ENCODE peak calls at places on chromosomes 2 and 18, in ten cellular contexts. G is ELR; P is left lobe of liver; E is NCI-H524; Q is stimulated activated CD4-positive, alpha-beta T cell treated with anti-CD3 and anti-CD28 coated beads, Interleukin-2, amount 100 ng/mL, for 24 hours; R is GM18507; O is WTC11; I is SW 1271; D is GM12864; Y is mesenchymal stem cell. T is an unnamed sample.

GRCh38 chr2:237920673-237921072 is 46.1 kb upstream of the UBE2F start:
- DNase-seq in G (peak), P (no peak), E (no peak), Q (no peak), R (no peak), O (no peak), I (no peak), D (no peak), Y (no peak), T (no peak)

GRCh38 chr2:47049502-47049901 is 105.6 kb downstream of the STPG4 start:
- DNase-seq in G (no peak), P (no peak), E (no peak), Q (no peak), R (no peak), O (no peak), I (no peak), D (no peak), Y (no peak), T (no peak)

GRCh38 chr2:173815778-173816177 is 149.4 kb downstream of the SP3 start:
- DNase-seq in G (no peak), P (no peak), E (no peak), Q (no peak), R (no peak), O (no peak), I (no peak), D (no peak), Y (no peak), T (no peak)

GRCh38 chr18:68972176-68972575 is 174.3 kb downstream of the CCDC102B start:
- DNase-seq in G (no peak), P (no peak), E (no peak), Q (no peak), R (no peak), O (no peak), I (no peak), D (no peak), Y (peak), T (no peak)

GRCh38 chr2:98769784-98770183 is 38.9 kb upstream of the MGAT4A start:
- DNase-seq in G (no peak), P (no peak), E (peak), Q (no peak), R (no peak), O (no peak), I (no peak), D (no peak), Y (no peak), T (no peak)

GRCh38 chr2:219689676-219690628 is 62.5 kb downstream of the SLC4A3 start:
- DNase-seq in G (peak), P (no peak), E (peak), Q (peak), R (peak), O (peak), I (peak), D (peak), Y (peak), T (no peak)

GRCh38 chr2:33877348-33878016 is 278.4 kb upstream of the FAM98A start:
- DNase-seq in G (no peak), P (no peak), E (no peak), Q (no peak), R (no peak), O (no peak), I (no peak), D (no peak), Y (no peak), T (no peak)

GRCh38 chr18:62768172-62768943 is 53.0 kb downstream of the PHLPP1 start:
- DNase-seq in G (no peak), P (no peak), E (no peak), Q (no peak), R (no peak), O (no peak), I (no peak), D (no peak), Y (no peak), T (no peak)

GRCh38 chr18:63409301-63409700 is 13.0 kb downstream of the VPS4B start:
- DNase-seq in G (peak), P (no peak), E (no peak), Q (no peak), R (no peak), O (no peak), I (peak), D (no peak), Y (peak), T (no peak)

GRCh38 chr2:81283081-81283480 is 978.5 kb upstream of the LRRTM1 start:
- DNase-seq in G (peak), P (no peak), E (no peak), Q (no peak), R (no peak), O (no peak), I (peak), D (no peak), Y (peak), T (no peak)

GRCh38 chr18:79393181-79393598 is 2.5 kb upstream of the NFATC1 start:
- DNase-seq in G (peak), P (no peak), E (no peak), Q (no peak), R (no peak), O (no peak), I (no peak), D (no peak), Y (peak), T (no peak)

GRCh38 chr18:76662621-76663020 is 159.7 kb upstream of the ZNF236 start:
- DNase-seq in G (no peak), P (no peak), E (no peak), Q (no peak), R (no peak), O (no peak), I (no peak), D (no peak), Y (no peak), T (no peak)

GRCh38 chr2:226247289-226248275 is 552.0 kb downstream of the IRS1 start:
- DNase-seq in G (peak), P (no peak), E (no peak), Q (no peak), R (no peak), O (no peak), I (peak), D (no peak), Y (peak), T (no peak)

GRCh38 chr2:123513351-123513750 is 511.7 kb upstream of the CNTNAP5 start:
- DNase-seq in G (peak), P (no peak), E (no peak), Q (no peak), R (no peak), O (no peak), I (no peak), D (no peak), Y (peak), T (no peak)

GRCh38 chr2:70643715-70644114 is 90.1 kb upstream of the TGFA start:
- DNase-seq in G (peak), P (no peak), E (peak), Q (peak), R (no peak), O (peak), I (peak), D (no peak), Y (no peak), T (no peak)

GRCh38 chr2:201232125-201232815 is 28.1 kb upstream of the CASP8 start:
- DNase-seq in G (peak), P (peak), E (peak), Q (peak), R (peak), O (peak), I (peak), D (peak), Y (peak), T (peak)

GRCh38 chr2:15223887-15224286 is 337.2 kb downstream of the NBAS start:
- DNase-seq in G (peak), P (no peak), E (no peak), Q (no peak), R (no peak), O (no peak), I (peak), D (no peak), Y (peak), T (no peak)

GRCh38 chr18:49137585-49137984 is 186.8 kb upstream of the SMAD7 start:
- DNase-seq in G (no peak), P (no peak), E (no peak), Q (no peak), R (no peak), O (no peak), I (no peak), D (no peak), Y (no peak), T (no peak)

GRCh38 chr18:9643549-9643948 is 29.2 kb upstream of the PPP4R1 start:
- DNase-seq in G (peak), P (no peak), E (no peak), Q (no peak), R (no peak), O (peak), I (peak), D (no peak), Y (peak), T (no peak)

GRCh38 chr18:69845588-69846506 is 101.8 kb downstream of the CD226 start:
- DNase-seq in G (no peak), P (no peak), E (peak), Q (no peak), R (no peak), O (no peak), I (no peak), D (no peak), Y (peak), T (no peak)

GRCh38 chr18:22271030-22271429 is 101.6 kb downstream of the GATA6 start:
- DNase-seq in G (no peak), P (no peak), E (no peak), Q (no peak), R (no peak), O (no peak), I (no peak), D (no peak), Y (no peak), T (no peak)

GRCh38 chr18:46630160-46630559 is 26.9 kb downstream of the LOXHD1 start:
- DNase-seq in G (peak), P (no peak), E (no peak), Q (no peak), R (no peak), O (no peak), I (no peak), D (no peak), Y (no peak), T (peak)